ENCODE peak calls at places on chromosomes 13 and 19, in ten cellular contexts. One of them, this sample, is unnamed.

GRCh38 chr19:29121684-29122083 is 91.3 kb downstream of the UQCRFS1 start:
- DNase-seq in effector CD4-positive, alpha-beta T cell: no peak
- DNase-seq in skeletal muscle cell: no peak
- DNase-seq in ACHN: peak
- DNase-seq in DMS153: no peak
- DNase-seq in lower leg skin: no peak
- DNase-seq in stimulated activated CD4-positive, alpha-beta T cell treated with anti-CD3 and anti-CD28 coated beads, Interleukin-1b, Interleukin-23, amount 100 ng/mL, for 48 hours: no peak
- DNase-seq in naive thymus-derived CD8-positive, alpha-beta T cell: no peak
- DNase-seq in RKO: no peak
- DNase-seq in T-helper 2 cell: no peak
- DNase-seq in this sample: no peak

GRCh38 chr13:79560954-79561353 is 80.0 kb downstream of the NDFIP2 start:
- DNase-seq in effector CD4-positive, alpha-beta T cell: no peak
- DNase-seq in skeletal muscle cell: no peak
- DNase-seq in ACHN: no peak
- DNase-seq in DMS153: no peak
- DNase-seq in lower leg skin: no peak
- DNase-seq in stimulated activated CD4-positive, alpha-beta T cell treated with anti-CD3 and anti-CD28 coated beads, Interleukin-1b, Interleukin-23, amount 100 ng/mL, for 48 hours: no peak
- DNase-seq in naive thymus-derived CD8-positive, alpha-beta T cell: no peak
- DNase-seq in RKO: no peak
- DNase-seq in T-helper 2 cell: no peak
- DNase-seq in this sample: no peak

GRCh38 chr19:34365463-34366401 is 736 bp downstream of the GPI start:
- DNase-seq in effector CD4-positive, alpha-beta T cell: no peak
- DNase-seq in skeletal muscle cell: no peak
- DNase-seq in ACHN: peak
- DNase-seq in DMS153: no peak
- DNase-seq in lower leg skin: no peak
- DNase-seq in stimulated activated CD4-positive, alpha-beta T cell treated with anti-CD3 and anti-CD28 coated beads, Interleukin-1b, Interleukin-23, amount 100 ng/mL, for 48 hours: no peak
- DNase-seq in naive thymus-derived CD8-positive, alpha-beta T cell: no peak
- DNase-seq in RKO: peak
- DNase-seq in T-helper 2 cell: no peak
- DNase-seq in this sample: no peak

GRCh38 chr13:28318418-28318995 is 176.4 kb downstream of the FLT1 start:
- DNase-seq in effector CD4-positive, alpha-beta T cell: no peak
- DNase-seq in skeletal muscle cell: no peak
- DNase-seq in ACHN: no peak
- DNase-seq in DMS153: no peak
- DNase-seq in lower leg skin: no peak
- DNase-seq in stimulated activated CD4-positive, alpha-beta T cell treated with anti-CD3 and anti-CD28 coated beads, Interleukin-1b, Interleukin-23, amount 100 ng/mL, for 48 hours: no peak
- DNase-seq in naive thymus-derived CD8-positive, alpha-beta T cell: no peak
- DNase-seq in RKO: no peak
- DNase-seq in T-helper 2 cell: no peak
- DNase-seq in this sample: no peak

GRCh38 chr13:113928701-113929627 is 44.9 kb downstream of the C13orf46 start:
- DNase-seq in effector CD4-positive, alpha-beta T cell: no peak
- DNase-seq in skeletal muscle cell: peak
- DNase-seq in ACHN: no peak
- DNase-seq in DMS153: no peak
- DNase-seq in lower leg skin: peak
- DNase-seq in stimulated activated CD4-positive, alpha-beta T cell treated with anti-CD3 and anti-CD28 coated beads, Interleukin-1b, Interleukin-23, amount 100 ng/mL, for 48 hours: no peak
- DNase-seq in naive thymus-derived CD8-positive, alpha-beta T cell: no peak
- DNase-seq in RKO: no peak
- DNase-seq in T-helper 2 cell: no peak
- DNase-seq in this sample: no peak

GRCh38 chr19:44820648-44821609 is 12.0 kb downstream of the BCAM start:
- DNase-seq in effector CD4-positive, alpha-beta T cell: no peak
- DNase-seq in skeletal muscle cell: no peak
- DNase-seq in ACHN: no peak
- DNase-seq in DMS153: no peak
- DNase-seq in lower leg skin: no peak
- DNase-seq in stimulated activated CD4-positive, alpha-beta T cell treated with anti-CD3 and anti-CD28 coated beads, Interleukin-1b, Interleukin-23, amount 100 ng/mL, for 48 hours: no peak
- DNase-seq in naive thymus-derived CD8-positive, alpha-beta T cell: no peak
- DNase-seq in RKO: no peak
- DNase-seq in T-helper 2 cell: no peak
- DNase-seq in this sample: no peak

GRCh38 chr19:56721714-56722113 is 50.2 kb upstream of the ZNF835 start:
- DNase-seq in effector CD4-positive, alpha-beta T cell: no peak
- DNase-seq in skeletal muscle cell: no peak
- DNase-seq in ACHN: no peak
- DNase-seq in DMS153: no peak
- DNase-seq in lower leg skin: no peak
- DNase-seq in stimulated activated CD4-positive, alpha-beta T cell treated with anti-CD3 and anti-CD28 coated beads, Interleukin-1b, Interleukin-23, amount 100 ng/mL, for 48 hours: no peak
- DNase-seq in naive thymus-derived CD8-positive, alpha-beta T cell: no peak
- DNase-seq in RKO: no peak
- DNase-seq in T-helper 2 cell: no peak
- DNase-seq in this sample: no peak

GRCh38 chr13:39554371-39554770 is 48.6 kb downstream of the LHFPL6 start:
- DNase-seq in effector CD4-positive, alpha-beta T cell: no peak
- DNase-seq in skeletal muscle cell: no peak
- DNase-seq in ACHN: no peak
- DNase-seq in DMS153: no peak
- DNase-seq in lower leg skin: no peak
- DNase-seq in stimulated activated CD4-positive, alpha-beta T cell treated with anti-CD3 and anti-CD28 coated beads, Interleukin-1b, Interleukin-23, amount 100 ng/mL, for 48 hours: no peak
- DNase-seq in naive thymus-derived CD8-positive, alpha-beta T cell: no peak
- DNase-seq in RKO: no peak
- DNase-seq in T-helper 2 cell: no peak
- DNase-seq in this sample: no peak

GRCh38 chr13:110010433-110011135 is 224.2 kb upstream of the IRS2 start:
- DNase-seq in effector CD4-positive, alpha-beta T cell: no peak
- DNase-seq in skeletal muscle cell: no peak
- DNase-seq in ACHN: peak
- DNase-seq in DMS153: peak
- DNase-seq in lower leg skin: no peak
- DNase-seq in stimulated activated CD4-positive, alpha-beta T cell treated with anti-CD3 and anti-CD28 coated beads, Interleukin-1b, Interleukin-23, amount 100 ng/mL, for 48 hours: no peak
- DNase-seq in naive thymus-derived CD8-positive, alpha-beta T cell: no peak
- DNase-seq in RKO: no peak
- DNase-seq in T-helper 2 cell: no peak
- DNase-seq in this sample: no peak

GRCh38 chr19:38375098-38375493 is 725 bp downstream of the PSMD8 start:
- DNase-seq in effector CD4-positive, alpha-beta T cell: no peak
- DNase-seq in skeletal muscle cell: no peak
- DNase-seq in ACHN: peak
- DNase-seq in DMS153: no peak
- DNase-seq in lower leg skin: no peak
- DNase-seq in stimulated activated CD4-positive, alpha-beta T cell treated with anti-CD3 and anti-CD28 coated beads, Interleukin-1b, Interleukin-23, amount 100 ng/mL, for 48 hours: no peak
- DNase-seq in naive thymus-derived CD8-positive, alpha-beta T cell: no peak
- DNase-seq in RKO: no peak
- DNase-seq in T-helper 2 cell: no peak
- DNase-seq in this sample: no peak

GRCh38 chr19:54704928-54705327 is 19.3 kb upstream of the KIR3DL3 start:
- DNase-seq in effector CD4-positive, alpha-beta T cell: no peak
- DNase-seq in skeletal muscle cell: no peak
- DNase-seq in ACHN: no peak
- DNase-seq in DMS153: no peak
- DNase-seq in lower leg skin: no peak
- DNase-seq in stimulated activated CD4-positive, alpha-beta T cell treated with anti-CD3 and anti-CD28 coated beads, Interleukin-1b, Interleukin-23, amount 100 ng/mL, for 48 hours: no peak
- DNase-seq in naive thymus-derived CD8-positive, alpha-beta T cell: no peak
- DNase-seq in RKO: no peak
- DNase-seq in T-helper 2 cell: no peak
- DNase-seq in this sample: no peak

GRCh38 chr19:43731854-43732253 is 16.0 kb downstream of the IRGC start:
- DNase-seq in effector CD4-positive, alpha-beta T cell: no peak
- DNase-seq in skeletal muscle cell: peak
- DNase-seq in ACHN: no peak
- DNase-seq in DMS153: no peak
- DNase-seq in lower leg skin: no peak
- DNase-seq in stimulated activated CD4-positive, alpha-beta T cell treated with anti-CD3 and anti-CD28 coated beads, Interleukin-1b, Interleukin-23, amount 100 ng/mL, for 48 hours: no peak
- DNase-seq in naive thymus-derived CD8-positive, alpha-beta T cell: no peak
- DNase-seq in RKO: no peak
- DNase-seq in T-helper 2 cell: no peak
- DNase-seq in this sample: no peak

This sample was measured in stimulated activated CD8-positive, alpha-beta memory T cell treated with anti-CD3 and anti-CD28 coated beads, Interleukin-12 subunit alpha, Interleukin-12 subunit beta, amount 100 ng/mL, for 4 hours.